ENCODE peak calls at places on chromosome 15, in four cellular contexts. F is IMR-90, J is K562, M is GM12878. P is an unnamed sample.

GRCh38 chr15:40594429-40594836 is 384 bp downstream of the KNL1 start:
- DNase-seq in J (peak), F (peak), M (peak), P (no peak)

GRCh38 chr15:39472661-39473657 is 107.9 kb upstream of the THBS1 start:
- DNase-seq in J (no peak), M (no peak), F (peak), P (no peak)

GRCh38 chr15:35437157-35437556 is 108.8 kb downstream of the DPH6 start:
- DNase-seq in J (peak), M (no peak), F (peak), P (peak)

GRCh38 chr15:33315044-33315443 is 4.3 kb downstream of the RYR3 start:
- DNase-seq in J (no peak), F (no peak), M (no peak), P (no peak)

GRCh38 chr15:63385911-63386531 is 4.4 kb upstream of the CA12 start:
- DNase-seq in F (no peak), J (no peak), M (no peak), P (no peak)

GRCh38 chr15:101625980-101626379 is 26.2 kb downstream of the TM2D3 start:
- DNase-seq in M (no peak), J (no peak), F (peak), P (no peak)

GRCh38 chr15:35741395-35741794 is 195.4 kb upstream of the DPH6 start:
- DNase-seq in F (no peak), M (no peak), J (no peak), P (no peak)

GRCh38 chr15:39919396-39919739 is 698 bp downstream of the GPR176 start:
- DNase-seq in M (no peak), F (no peak), J (no peak), P (no peak)

GRCh38 chr15:49370782-49371181 is 52.3 kb upstream of the FGF7 start:
- DNase-seq in F (peak), J (no peak), M (no peak), P (peak)

GRCh38 chr15:100788080-100788730 is 91.4 kb upstream of the ALDH1A3 start:
- DNase-seq in J (no peak), M (no peak), F (no peak), P (no peak)

GRCh38 chr15:42401544-42402478 is 42.5 kb downstream of the CAPN3 start:
- DNase-seq in M (no peak), F (no peak), J (peak), P (peak)

GRCh38 chr15:79170256-79170664 is 79.7 kb upstream of the RASGRF1 start:
- DNase-seq in J (peak), M (no peak), F (no peak), P (no peak)

GRCh38 chr15:40347559-40348470 is 3.0 kb upstream of the PHGR1 start:
- DNase-seq in J (no peak), M (no peak), F (no peak), P (no peak)

DNA sequence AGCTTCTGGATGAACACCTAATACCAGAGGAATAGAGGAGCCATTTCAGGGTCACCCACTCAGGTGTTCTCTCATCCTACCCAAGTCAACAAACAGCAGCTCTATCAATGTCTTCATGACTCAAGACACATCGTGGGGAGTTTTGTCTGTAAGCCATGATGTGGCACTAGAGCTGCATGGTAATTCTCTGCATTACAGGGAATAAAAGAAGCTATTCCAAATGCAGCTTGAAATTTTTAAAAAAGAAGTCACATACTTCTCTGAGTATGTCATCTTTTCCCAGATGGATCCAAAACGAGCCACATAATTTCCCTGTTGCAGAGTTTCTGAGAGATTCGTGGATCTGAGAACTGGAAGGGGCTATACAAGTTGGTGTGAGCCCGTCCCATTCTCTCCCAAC is 6.1 kb upstream of the THSD4 start:
- DNase-seq in F (peak), J (no peak), M (no peak), P (no peak)
- TF ChIP-seq FOS in F (no peak), J (no peak), M (no peak), P (no peak)

GRCh38 chr15:74889390-74889881 is 406 bp upstream of the MPI start:
- DNase-seq in M (no peak), J (peak), F (peak), P (no peak)

GRCh38 chr15:74891469-74891868 is 1.6 kb downstream of the MPI start:
- DNase-seq in M (no peak), F (no peak), J (no peak), P (no peak)

GRCh38 chr15:74888716-74889115 is 1.1 kb upstream of the MPI start:
- DNase-seq in J (no peak), F (no peak), M (no peak), P (no peak)

GRCh38 chr15:74892313-74892712 is 2.5 kb downstream of the MPI start:
- DNase-seq in J (no peak), M (no peak), F (no peak), P (no peak)

GRCh38 chr15:74889882-74890768 is at the start of gene MPI:
- DNase-seq in F (peak), M (no peak), J (peak), P (peak)
- TF ChIP-seq FOS in F (no peak), M (no peak), J (no peak), P (no peak)

DNA sequence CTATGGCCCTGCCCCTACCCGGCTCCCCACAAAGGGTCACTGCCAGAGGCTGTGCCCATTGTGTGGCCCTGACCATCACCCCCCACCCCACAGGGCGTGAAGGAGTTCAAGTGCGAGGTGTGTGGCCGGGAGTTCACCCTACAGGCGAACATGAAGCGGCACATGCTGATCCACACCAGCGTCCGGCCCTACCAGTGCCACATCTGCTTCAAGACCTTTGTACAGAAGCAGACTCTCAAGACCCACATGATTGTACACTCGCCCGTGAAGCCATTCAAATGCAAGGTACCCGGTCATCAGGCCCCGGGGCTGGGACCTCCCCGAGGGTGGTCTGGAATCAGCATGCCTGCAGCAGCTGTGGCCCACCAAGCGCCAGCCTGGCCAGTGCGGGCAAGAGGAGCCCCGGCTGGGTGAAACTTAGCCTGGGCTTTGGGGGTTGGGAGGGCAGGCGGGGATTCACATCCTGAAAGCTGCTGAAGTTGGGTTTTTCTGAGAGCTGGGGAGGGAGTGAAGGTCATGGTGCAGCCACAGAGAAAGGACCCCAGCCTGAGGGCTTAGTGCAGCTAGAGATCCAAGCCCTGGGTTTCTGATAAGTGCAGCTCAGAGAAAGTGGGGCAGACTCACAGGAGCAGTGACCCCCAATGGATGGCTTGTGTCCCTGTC is 29.2 kb downstream of the IDH2 start:
- DNase-seq in J (no peak), M (no peak), F (no peak), P (no peak)
- TF ChIP-seq FOS in J (no peak), M (no peak), F (no peak), P (no peak)

DNA sequence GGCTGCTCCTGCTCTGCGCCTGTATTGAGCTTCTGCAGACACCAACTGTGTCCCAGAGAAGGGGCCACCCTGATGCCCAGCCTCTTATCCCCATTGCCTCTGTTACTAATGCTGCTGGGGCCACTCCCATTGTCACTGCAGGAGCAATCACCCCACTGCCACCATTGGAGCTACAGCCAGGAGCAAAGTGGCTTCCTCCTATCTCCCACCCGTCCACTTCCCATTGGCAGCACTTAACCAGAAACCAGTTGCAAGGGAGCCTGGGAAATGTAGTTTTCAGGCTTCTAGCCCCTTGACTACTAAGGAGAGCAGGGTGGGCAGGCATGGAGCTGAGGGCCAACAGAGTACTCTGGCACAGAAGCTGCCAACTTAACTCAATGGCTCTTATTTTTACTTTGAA is 55.9 kb upstream of the KLF13 start:
- DNase-seq in M (no peak), F (no peak), J (peak), P (no peak)
- TF ChIP-seq FOS in M (no peak), F (no peak), J (no peak), P (no peak)